ENCODE peak calls at places on chromosomes 1 and 21, in seven cellular contexts. K is fibroblast of pulmonary artery, P is A549, R is adipocyte, Q is SJSA1, X is fibroblast of the aortic adventitia, J is IMR-90. U is an unnamed sample.
A peak's percentile ranks its signal among the peaks of the same experiment; 100 is the strongest.

GRCh38 chr1:53766766-53767409 is 27.9 kb upstream of the GLIS1 start:
- DNase-seq in K (peak; percentile 45), P (no peak), R (peak; percentile 82), Q (no peak), X (peak; percentile 69), J (peak; percentile 68), U (peak; percentile 14)

GRCh38 chr1:216051071-216051470 is 372.2 kb downstream of the USH2A start:
- DNase-seq in K (no peak), P (no peak), R (no peak), Q (no peak), X (no peak), J (no peak), U (no peak)

GRCh38 chr1:47230692-47231313 is 1.2 kb downstream of the TAL1 start:
- DNase-seq in K (no peak), P (no peak), R (no peak), Q (no peak), X (no peak), J (no peak), U (no peak)

GRCh38 chr1:3062616-3063378 is 6.2 kb upstream of the PRDM16 start:
- DNase-seq in K (no peak), P (no peak), R (no peak), Q (no peak), X (no peak), J (no peak), U (no peak)

GRCh38 chr1:78088015-78088414 is 42.2 kb downstream of the GIPC2 start:
- DNase-seq in K (no peak), P (no peak), R (no peak), Q (no peak), X (no peak), J (no peak), U (no peak)

GRCh38 chr1:27341525-27342252 is at the start of gene SYTL1:
- DNase-seq in K (peak; percentile 68), P (peak; percentile 56), R (peak; percentile 55), Q (no peak), X (peak; percentile 44), J (peak; percentile 67), U (no peak)

GRCh38 chr1:16189921-16190499 is 22.4 kb downstream of the ARHGEF19 start:
- DNase-seq in K (no peak), P (no peak), R (peak; percentile 71), Q (no peak), X (no peak), J (no peak), U (no peak)

GRCh38 chr1:77068013-77068412 is 151.2 kb downstream of the PIGK start:
- DNase-seq in K (no peak), P (no peak), R (no peak), Q (no peak), X (no peak), J (no peak), U (no peak)

GRCh38 chr21:46455575-46456385 is 2.9 kb upstream of the DIP2A start:
- DNase-seq in K (peak; percentile 93), P (no peak), R (peak; percentile 65), Q (peak; percentile 83), X (peak; percentile 80), J (peak; percentile 66), U (no peak)

GRCh38 chr1:14952626-14953314 is 200.8 kb upstream of the TMEM51 start:
- DNase-seq in K (no peak), P (no peak), R (no peak), Q (no peak), X (no peak), J (no peak), U (no peak)

GRCh38 chr1:109882288-109883245 is 28.1 kb upstream of the CSF1 start:
- DNase-seq in K (no peak), P (no peak), R (no peak), Q (no peak), X (no peak), J (no peak), U (no peak)

GRCh38 chr1:205772607-205773032 is 2.7 kb downstream of the RAB29 start:
- DNase-seq in K (no peak), P (no peak), R (no peak), Q (no peak), X (no peak), J (peak; percentile 67), U (no peak)

GRCh38 chr1:25858494-25858893 is 763 bp downstream of the AUNIP start:
- DNase-seq in K (no peak), P (no peak), R (peak; percentile 23), Q (no peak), X (no peak), J (no peak), U (no peak)

GRCh38 chr1:83909687-83910086 is 89.2 kb downstream of the TTLL7 start:
- DNase-seq in K (peak; percentile 34), P (no peak), R (no peak), Q (no peak), X (peak; percentile 10), J (peak; percentile 32), U (no peak)

GRCh38 chr1:68279846-68280245 is 47.5 kb upstream of the WLS start:
- DNase-seq in K (no peak), P (no peak), R (no peak), Q (no peak), X (no peak), J (no peak), U (no peak)

GRCh38 chr1:183670169-183670568 is 17.1 kb upstream of the APOBEC4 start:
- DNase-seq in K (no peak), P (no peak), R (no peak), Q (no peak), X (no peak), J (no peak), U (no peak)

GRCh38 chr1:88296227-88297010 is 387.7 kb upstream of the PKN2 start:
- DNase-seq in K (no peak), P (no peak), R (no peak), Q (no peak), X (no peak), J (no peak), U (no peak)

GRCh38 chr21:26717146-26717739 is 128.0 kb downstream of the ADAMTS1 start:
- DNase-seq in K (peak; percentile 52), P (peak; percentile 2), R (peak; percentile 69), Q (no peak), X (peak; percentile 53), J (peak; percentile 31), U (no peak)

GRCh38 chr21:44657635-44658183 is at the start of gene KRTAP12-3:
- DNase-seq in K (no peak), P (no peak), R (no peak), Q (no peak), X (no peak), J (peak; percentile 7), U (no peak)

DNA sequence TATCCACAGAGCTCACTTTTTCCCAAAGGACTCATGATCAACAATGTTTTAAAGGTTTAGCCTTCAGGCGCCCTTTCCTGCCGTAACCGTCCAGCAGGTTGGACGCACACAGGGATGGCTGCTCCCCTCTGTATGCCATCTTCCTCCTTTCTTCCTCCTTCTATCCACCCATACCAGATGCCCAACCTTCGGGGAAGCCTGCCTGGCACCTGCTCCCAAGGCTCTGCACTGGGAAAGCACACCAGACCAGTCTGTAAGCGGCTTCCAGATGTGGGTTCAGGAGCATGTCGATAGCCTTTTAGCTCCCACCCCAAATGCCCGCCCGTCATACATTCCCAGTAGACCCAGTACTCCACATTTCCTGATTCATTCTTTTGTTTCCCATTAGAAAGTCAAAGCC is 52.9 kb downstream of the STUM start:
- DNase-seq in K (no peak), P (no peak), R (no peak), Q (no peak), X (no peak), J (no peak), U (no peak)
- H3K4me3 ChIP-seq in K (no peak overlapping the region), P (no peak overlapping the region), R (no peak overlapping the region), Q (no peak overlapping the region), X (no peak overlapping the region), J (no peak overlapping the region), U (no peak overlapping the region)

DNA sequence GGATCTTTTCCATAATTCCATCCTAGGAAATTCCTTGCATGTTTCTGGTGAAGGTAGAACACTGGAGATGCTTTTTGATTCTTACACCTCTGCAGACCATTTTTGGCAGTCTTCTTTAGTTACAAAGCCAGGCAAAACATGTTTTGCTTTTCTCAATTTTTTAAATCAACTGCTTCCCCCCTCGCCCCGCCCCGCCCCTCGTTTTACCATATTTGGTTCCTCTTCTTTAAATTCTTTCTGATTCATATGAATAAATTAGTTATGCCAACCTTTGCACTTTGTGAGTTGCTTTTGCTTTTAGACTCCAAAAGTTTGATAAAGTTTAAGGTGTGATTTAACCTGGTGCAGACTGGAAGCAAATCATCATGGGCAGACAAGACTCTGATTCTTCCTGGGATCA is 78.8 kb upstream of the AK4 start:
- DNase-seq in K (no peak), P (no peak), R (no peak), Q (no peak), X (no peak), J (no peak), U (no peak)
- H3K4me3 ChIP-seq in K (peak overlapping the region; percentile 82), P (no peak overlapping the region), R (peak overlapping the region; percentile 88), Q (no peak overlapping the region), X (no peak overlapping the region), J (no peak overlapping the region), U (no peak overlapping the region)

DNA sequence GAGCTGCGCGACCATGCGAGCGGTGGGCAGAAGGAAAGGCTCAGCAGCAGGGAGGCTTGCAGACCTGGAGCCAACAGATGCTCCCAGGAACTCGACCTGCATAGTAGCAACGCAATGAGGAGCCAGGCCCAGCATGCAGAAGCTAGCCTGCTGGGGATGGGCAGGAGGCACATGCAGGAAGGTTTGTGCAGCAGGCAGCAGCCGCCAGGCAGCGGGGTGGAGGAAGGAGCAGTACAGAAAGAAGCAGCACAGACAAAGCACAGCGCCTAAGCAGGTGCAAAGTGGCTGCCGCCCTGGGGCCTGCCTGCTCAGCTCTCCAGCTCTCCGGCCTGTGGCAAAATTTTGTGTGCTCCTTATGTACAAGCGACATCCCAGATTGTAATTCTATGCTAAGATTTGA is 213.5 kb upstream of the MAP1LC3C start:
- DNase-seq in K (no peak), P (no peak), R (no peak), Q (no peak), X (no peak), J (no peak), U (no peak)
- H3K4me3 ChIP-seq in K (no peak overlapping the region), P (no peak overlapping the region), R (no peak overlapping the region), Q (no peak overlapping the region), X (no peak overlapping the region), J (no peak overlapping the region), U (no peak overlapping the region)

GRCh38 chr1:118985611-118986290 is 2.4 kb downstream of the TBX15 start:
- DNase-seq in K (no peak), P (no peak), R (no peak), Q (peak; percentile 51), X (no peak), J (no peak), U (no peak)

GRCh38 chr1:118983558-118984021 is 4.6 kb downstream of the TBX15 start:
- DNase-seq in K (no peak), P (no peak), R (no peak), Q (no peak), X (no peak), J (no peak), U (no peak)

GRCh38 chr1:118984990-118985608 is 3.0 kb downstream of the TBX15 start:
- DNase-seq in K (no peak), P (no peak), R (no peak), Q (peak; percentile 45), X (no peak), J (no peak), U (no peak)

GRCh38 chr1:118982816-118983557 is 5.2 kb downstream of the TBX15 start:
- DNase-seq in K (no peak), P (no peak), R (no peak), Q (no peak), X (no peak), J (no peak), U (no peak)

GRCh38 chr1:118984086-118984989 is 3.8 kb downstream of the TBX15 start:
- DNase-seq in K (no peak), P (no peak), R (no peak), Q (peak; percentile 98), X (no peak), J (peak; percentile 5), U (no peak)
- H3K4me3 ChIP-seq in K (no peak overlapping the region), P (no peak overlapping the region), R (peak overlapping the region; percentile 96), Q (peak overlapping the region; percentile 66), X (no peak overlapping the region), J (no peak overlapping the region), U (no peak overlapping the region)

GRCh38 chr1:178330153-178330552 is 166.6 kb downstream of the CLEC20A start:
- DNase-seq in K (no peak), P (no peak), R (no peak), Q (no peak), X (no peak), J (no peak), U (no peak)
- H3K4me3 ChIP-seq in K (no peak overlapping the region), P (no peak overlapping the region), R (no peak overlapping the region), Q (no peak overlapping the region), X (no peak overlapping the region), J (no peak overlapping the region), U (no peak overlapping the region)